ENCODE peak calls at places on chromosomes 3 and 15, in six cellular contexts. E is fibroblast of lung, M is neuronal stem cell, D is neural progenitor cell, J is astrocyte, Q is K562. A is an unnamed sample.

GRCh38 chr3:17023006-17023664 is 138.4 kb downstream of the PLCL2 start:
- DNase-seq in E (peak; percentile 26), M (no peak), D (no peak), J (peak; percentile 8), Q (no peak), A (no peak)

GRCh38 chr15:60585743-60586708 is 107.1 kb upstream of the ICE2 start:
- DNase-seq in E (peak; percentile 56), M (peak; percentile 60), D (peak; percentile 85), J (peak; percentile 29), Q (peak; percentile 69), A (peak; percentile 87)

GRCh38 chr3:40310690-40311089 is 1.2 kb downstream of the EIF1B start:
- DNase-seq in E (peak; percentile 42), M (no peak), D (peak; percentile 15), J (no peak), Q (peak; percentile 55), A (no peak)

GRCh38 chr15:59918994-59919951 is 84.8 kb upstream of the FOXB1 start:
- DNase-seq in E (peak; percentile 88), M (no peak), D (no peak), J (peak; percentile 81), Q (no peak), A (no peak)

GRCh38 chr15:64930019-64930652 is 18.4 kb downstream of the ANKDD1A start:
- DNase-seq in E (no peak), M (no peak), D (no peak), J (no peak), Q (no peak), A (no peak)

GRCh38 chr15:27538325-27538724 is 560.8 kb downstream of the OCA2 start:
- DNase-seq in E (no peak), M (peak; percentile 31), D (peak; percentile 84), J (no peak), Q (no peak), A (no peak)

GRCh38 chr3:72492240-72492639 is 356.0 kb downstream of the SHQ1 start:
- DNase-seq in E (peak; percentile 98), M (no peak), D (peak; percentile 27), J (peak; percentile 97), Q (no peak), A (no peak)

GRCh38 chr3:63386568-63386967 is 108.5 kb downstream of the SYNPR start:
- DNase-seq in E (peak; percentile 10), M (no peak), D (peak; percentile 56), J (no peak), Q (no peak), A (no peak)

GRCh38 chr15:69292826-69293420 is 5.8 kb upstream of the PAQR5 start:
- DNase-seq in E (no peak), M (no peak), D (no peak), J (no peak), Q (no peak), A (no peak)

GRCh38 chr3:35664460-35664919 is 25.2 kb downstream of the ARPP21 start:
- DNase-seq in E (peak; percentile 87), M (no peak), D (peak; percentile 50), J (peak; percentile 79), Q (no peak), A (no peak)

GRCh38 chr15:62107561-62108110 is 40.9 kb downstream of the C2CD4A start:
- DNase-seq in E (peak; percentile 39), M (no peak), D (no peak), J (no peak), Q (no peak), A (no peak)

GRCh38 chr3:106457278-106458210 is 588.7 kb upstream of the CBLB start:
- DNase-seq in E (peak; percentile 96), M (no peak), D (no peak), J (peak; percentile 95), Q (peak; percentile 34), A (no peak)

GRCh38 chr3:45995370-45996192 is at the start of gene FYCO1:
- DNase-seq in E (peak; percentile 88), M (peak; percentile 67), D (peak; percentile 92), J (peak; percentile 80), Q (peak; percentile 95), A (peak; percentile 95)

GRCh38 chr3:129961142-129961541 is 13.4 kb upstream of the TRH start:
- DNase-seq in E (no peak), M (no peak), D (no peak), J (no peak), Q (no peak), A (no peak)

GRCh38 chr15:67091073-67091965 is 25.9 kb downstream of the SMAD3 start:
- DNase-seq in E (peak; percentile 99), M (no peak), D (no peak), J (peak; percentile 99), Q (peak; percentile 98), A (no peak)

GRCh38 chr3:47512416-47513124 is 942 bp downstream of the ELP6 start:
- DNase-seq in E (peak; percentile 23), M (no peak), D (peak; percentile 50), J (no peak), Q (peak; percentile 54), A (peak; percentile 72)

GRCh38 chr15:89136818-89137772 is 48.8 kb downstream of the ABHD2 start:
- DNase-seq in E (no peak), M (no peak), D (no peak), J (no peak), Q (no peak), A (no peak)

GRCh38 chr15:51135276-51135675 is 40.6 kb upstream of the TNFAIP8L3 start:
- DNase-seq in E (peak; percentile 60), M (no peak), D (no peak), J (peak; percentile 42), Q (no peak), A (peak; percentile 27)

GRCh38 chr3:64650096-64650622 is 37.6 kb downstream of the ADAMTS9 start:
- DNase-seq in E (no peak), M (no peak), D (no peak), J (no peak), Q (no peak), A (no peak)

GRCh38 chr3:4271834-4272233 is 31.3 kb upstream of the SETMAR start:
- DNase-seq in E (peak; percentile 36), M (peak; percentile 57), D (peak; percentile 58), J (peak; percentile 18), Q (peak; percentile 44), A (peak; percentile 74)

GRCh38 chr3:182862159-182862860 is 69.0 kb downstream of the ATP11B start:
- DNase-seq in E (no peak), M (no peak), D (no peak), J (no peak), Q (no peak), A (no peak)

GRCh38 chr15:30827625-30828303 is 76.0 kb upstream of the FAN1 start:
- DNase-seq in E (no peak), M (no peak), D (no peak), J (no peak), Q (no peak), A (no peak)

GRCh38 chr3:195180490-195181106 is 90.4 kb downstream of the XXYLT1 start:
- DNase-seq in E (no peak), M (no peak), D (no peak), J (no peak), Q (no peak), A (no peak)

GRCh38 chr3:158770254-158771017 is 31.4 kb upstream of the MFSD1 start:
- DNase-seq in E (peak; percentile 90), M (no peak), D (no peak), J (peak; percentile 85), Q (peak; percentile 59), A (no peak)

GRCh38 chr3:158769519-158770253 is 32.2 kb upstream of the MFSD1 start:
- DNase-seq in E (no peak), M (no peak), D (no peak), J (no peak), Q (no peak), A (no peak)

GRCh38 chr3:158766364-158766763 is 34.1 kb upstream of the RARRES1 start:
- DNase-seq in E (no peak), M (no peak), D (no peak), J (no peak), Q (no peak), A (no peak)

GRCh38 chr3:158768881-158769518 is 32.9 kb upstream of the MFSD1 start:
- DNase-seq in E (peak; percentile 98), M (no peak), D (peak; percentile 11), J (peak; percentile 98), Q (peak; percentile 18), A (no peak)

DNA sequence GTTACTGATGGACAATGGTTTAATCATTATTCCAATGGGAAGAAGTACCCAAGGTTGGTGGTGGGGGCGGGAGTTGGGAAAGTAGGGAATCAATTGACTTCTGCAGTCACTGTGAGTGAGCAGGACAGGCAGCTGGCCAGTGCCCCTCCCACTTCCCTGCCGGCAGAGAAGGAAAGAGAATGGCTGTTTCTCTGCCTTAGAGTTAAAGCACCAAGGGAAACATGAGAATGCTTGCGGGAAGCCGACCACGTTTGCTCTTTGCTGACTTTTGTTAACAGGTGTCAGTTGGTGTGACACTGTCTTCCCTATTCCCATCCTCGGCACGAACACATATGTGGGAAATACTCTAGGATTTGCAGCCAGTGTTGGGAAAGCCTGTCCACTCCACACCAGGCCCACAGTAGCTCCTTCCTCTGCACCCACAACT is 33.5 kb upstream of the MFSD1 start:
- DNase-seq in E (peak; percentile 82), M (peak; percentile 21), D (peak; percentile 74), J (peak; percentile 74), Q (peak; percentile 53), A (no peak)
- H3K9ac ChIP-seq in E (peak overlapping the region; percentile 39), M (no peak overlapping the region), D (no peak overlapping the region), J (peak overlapping the region; percentile 66), Q (peak overlapping the region; percentile 8), A (no peak overlapping the region)

GRCh38 chr3:160027541-160028195 is 39.0 kb downstream of the IL12A start:
- DNase-seq in E (peak; percentile 77), M (no peak), D (no peak), J (peak; percentile 70), Q (peak; percentile 4), A (no peak)

GRCh38 chr3:160018959-160019358 is 30.3 kb downstream of the IL12A start:
- DNase-seq in E (no peak), M (no peak), D (no peak), J (no peak), Q (no peak), A (no peak)

GRCh38 chr3:160020057-160020711 is 31.5 kb downstream of the IL12A start:
- DNase-seq in E (no peak), M (no peak), D (no peak), J (no peak), Q (no peak), A (no peak)

GRCh38 chr3:160022068-160022467 is 33.4 kb downstream of the IL12A start:
- DNase-seq in E (no peak), M (no peak), D (no peak), J (no peak), Q (no peak), A (no peak)

DNA sequence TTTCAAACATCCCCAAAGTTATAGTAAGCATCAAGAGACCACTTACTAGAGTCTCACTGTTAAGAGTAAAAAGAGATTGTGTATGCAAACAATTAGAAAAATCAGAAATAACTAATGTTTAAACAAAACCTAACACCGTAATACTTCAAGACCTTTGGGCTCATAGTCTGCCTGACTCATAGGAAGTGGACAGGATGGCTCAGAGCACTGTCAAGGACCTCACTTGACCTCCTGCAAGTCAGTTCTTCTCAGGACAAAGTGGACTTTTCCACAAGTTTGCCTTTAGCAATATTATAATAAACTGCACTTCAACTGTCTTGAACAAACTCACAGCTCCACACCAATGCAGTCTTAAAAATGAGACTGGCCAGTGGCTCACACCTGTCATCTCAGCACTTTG is 34.8 kb downstream of the IL12A start:
- DNase-seq in E (no peak), M (no peak), D (no peak), J (no peak), Q (no peak), A (no peak)
- H2AFZ ChIP-seq in E (no peak overlapping the region), M (no peak overlapping the region), D (no peak overlapping the region), J (no peak overlapping the region), Q (no peak overlapping the region), A (no peak overlapping the region)

GRCh38 chr3:69353088-69353478 is 32.8 kb downstream of the FRMD4B start:
- DNase-seq in E (no peak), M (no peak), D (no peak), J (no peak), Q (no peak), A (no peak)
- H3K9ac ChIP-seq in E (no peak overlapping the region), M (no peak overlapping the region), D (no peak overlapping the region), J (no peak overlapping the region), Q (no peak overlapping the region), A (no peak overlapping the region)

GRCh38 chr15:57554063-57554820 is 37.5 kb upstream of the MYZAP start:
- DNase-seq in E (peak; percentile 62), M (no peak), D (peak; percentile 27), J (peak; percentile 38), Q (no peak), A (no peak)
- H2AFZ ChIP-seq in E (no peak overlapping the region), M (peak overlapping the region; percentile 65), D (peak overlapping the region; percentile 97), J (peak overlapping the region; percentile 8), Q (no peak overlapping the region), A (no peak overlapping the region)

A was measured in Karpas-422.